ENCODE peak calls at places on chromosomes 5 and 9, in eight cellular contexts. One of them, this sample, is unnamed.
A peak's percentile ranks its signal among the peaks of the same experiment; 100 is the strongest.

GRCh38 chr9:121201045-121201737 is 478 bp downstream of the RAB14 start:
- DNase-seq in left ventricle myocardium inferior: peak; percentile 53
- DNase-seq in AG04449: no peak
- DNase-seq in GM13977: peak; percentile 42
- DNase-seq in esophagus squamous epithelium: no peak
- DNase-seq in astrocyte of the spinal cord: no peak
- DNase-seq in SK-N-SH: no peak
- DNase-seq in lung: peak; percentile 52
- DNase-seq in this sample: no peak

GRCh38 chr5:140785905-140786686 is at the start of gene PCDHA1:
- DNase-seq in esophagus squamous epithelium: no peak
- DNase-seq in left ventricle myocardium inferior: no peak
- DNase-seq in AG04449: no peak
- DNase-seq in GM13977: no peak
- DNase-seq in astrocyte of the spinal cord: no peak
- DNase-seq in SK-N-SH: peak; percentile 36
- DNase-seq in lung: no peak
- DNase-seq in this sample: no peak

GRCh38 chr5:90898330-90899013 is 339.9 kb downstream of the ADGRV1 start:
- DNase-seq in esophagus squamous epithelium: no peak
- DNase-seq in astrocyte of the spinal cord: peak; percentile 14
- DNase-seq in lung: no peak
- DNase-seq in left ventricle myocardium inferior: no peak
- DNase-seq in AG04449: no peak
- DNase-seq in SK-N-SH: no peak
- DNase-seq in GM13977: no peak
- DNase-seq in this sample: no peak

GRCh38 chr9:8224381-8224791 is 424.8 kb upstream of the DMAC1 start:
- DNase-seq in GM13977: no peak
- DNase-seq in left ventricle myocardium inferior: no peak
- DNase-seq in SK-N-SH: no peak
- DNase-seq in esophagus squamous epithelium: no peak
- DNase-seq in lung: no peak
- DNase-seq in astrocyte of the spinal cord: peak; percentile 87
- DNase-seq in AG04449: no peak
- DNase-seq in this sample: peak; percentile 56

GRCh38 chr5:45862763-45863162 is 166.6 kb upstream of the HCN1 start:
- DNase-seq in lung: no peak
- DNase-seq in left ventricle myocardium inferior: no peak
- DNase-seq in AG04449: no peak
- DNase-seq in GM13977: no peak
- DNase-seq in esophagus squamous epithelium: no peak
- DNase-seq in SK-N-SH: no peak
- DNase-seq in astrocyte of the spinal cord: no peak
- DNase-seq in this sample: no peak

GRCh38 chr9:35481347-35481975 is 8.4 kb upstream of the RUSC2 start:
- DNase-seq in lung: peak; percentile 50
- DNase-seq in esophagus squamous epithelium: no peak
- DNase-seq in astrocyte of the spinal cord: peak; percentile 56
- DNase-seq in GM13977: peak; percentile 36
- DNase-seq in AG04449: no peak
- DNase-seq in SK-N-SH: peak; percentile 37
- DNase-seq in left ventricle myocardium inferior: no peak
- DNase-seq in this sample: peak; percentile 51

GRCh38 chr5:97098864-97099454 is 43.5 kb downstream of the LIX1 start:
- DNase-seq in AG04449: no peak
- DNase-seq in GM13977: no peak
- DNase-seq in lung: no peak
- DNase-seq in SK-N-SH: no peak
- DNase-seq in esophagus squamous epithelium: no peak
- DNase-seq in left ventricle myocardium inferior: no peak
- DNase-seq in astrocyte of the spinal cord: no peak
- DNase-seq in this sample: no peak

GRCh38 chr5:113606298-113607134 is 93.0 kb downstream of the YTHDC2 start:
- DNase-seq in AG04449: no peak
- DNase-seq in left ventricle myocardium inferior: no peak
- DNase-seq in lung: peak; percentile 36
- DNase-seq in astrocyte of the spinal cord: peak; percentile 55
- DNase-seq in GM13977: peak; percentile 26
- DNase-seq in esophagus squamous epithelium: no peak
- DNase-seq in SK-N-SH: peak; percentile 66
- DNase-seq in this sample: peak; percentile 38

GRCh38 chr5:67897431-67897830 is 318.1 kb upstream of the PIK3R1 start:
- DNase-seq in SK-N-SH: no peak
- DNase-seq in GM13977: no peak
- DNase-seq in lung: no peak
- DNase-seq in esophagus squamous epithelium: no peak
- DNase-seq in AG04449: no peak
- DNase-seq in astrocyte of the spinal cord: no peak
- DNase-seq in left ventricle myocardium inferior: no peak
- DNase-seq in this sample: no peak

GRCh38 chr9:124297553-124297905 is 39.8 kb downstream of the NEK6 start:
- DNase-seq in SK-N-SH: no peak
- DNase-seq in AG04449: peak; percentile 74
- DNase-seq in left ventricle myocardium inferior: peak; percentile 88
- DNase-seq in lung: peak; percentile 79
- DNase-seq in astrocyte of the spinal cord: peak; percentile 95
- DNase-seq in GM13977: no peak
- DNase-seq in esophagus squamous epithelium: no peak
- DNase-seq in this sample: peak; percentile 65

GRCh38 chr5:73617510-73618279 is 8.3 kb upstream of the ARHGEF28 start:
- DNase-seq in SK-N-SH: no peak
- DNase-seq in left ventricle myocardium inferior: no peak
- DNase-seq in AG04449: no peak
- DNase-seq in astrocyte of the spinal cord: peak; percentile 29
- DNase-seq in GM13977: no peak
- DNase-seq in lung: no peak
- DNase-seq in esophagus squamous epithelium: no peak
- DNase-seq in this sample: no peak

GRCh38 chr5:24735284-24735683 is 90.5 kb upstream of the CDH10 start:
- DNase-seq in AG04449: no peak
- DNase-seq in esophagus squamous epithelium: no peak
- DNase-seq in left ventricle myocardium inferior: no peak
- DNase-seq in SK-N-SH: no peak
- DNase-seq in GM13977: no peak
- DNase-seq in astrocyte of the spinal cord: no peak
- DNase-seq in lung: no peak
- DNase-seq in this sample: no peak

GRCh38 chr5:143600396-143601075 is 197.1 kb upstream of the NR3C1 start:
- DNase-seq in esophagus squamous epithelium: no peak
- DNase-seq in AG04449: no peak
- DNase-seq in SK-N-SH: no peak
- DNase-seq in GM13977: no peak
- DNase-seq in left ventricle myocardium inferior: no peak
- DNase-seq in astrocyte of the spinal cord: peak; percentile 22
- DNase-seq in lung: no peak
- DNase-seq in this sample: no peak

GRCh38 chr9:117523531-117524153 is 108.8 kb upstream of the ASTN2 start:
- DNase-seq in AG04449: no peak
- DNase-seq in left ventricle myocardium inferior: no peak
- DNase-seq in esophagus squamous epithelium: no peak
- DNase-seq in astrocyte of the spinal cord: no peak
- DNase-seq in SK-N-SH: no peak
- DNase-seq in lung: no peak
- DNase-seq in GM13977: no peak
- DNase-seq in this sample: no peak

GRCh38 chr9:89445801-89446228 is 52.1 kb downstream of the SEMA4D start:
- DNase-seq in astrocyte of the spinal cord: no peak
- DNase-seq in AG04449: no peak
- DNase-seq in left ventricle myocardium inferior: peak; percentile 35
- DNase-seq in GM13977: no peak
- DNase-seq in SK-N-SH: no peak
- DNase-seq in lung: no peak
- DNase-seq in esophagus squamous epithelium: no peak
- DNase-seq in this sample: no peak

GRCh38 chr5:17888155-17888554 is 253.9 kb downstream of the TAF11L14 start:
- DNase-seq in esophagus squamous epithelium: no peak
- DNase-seq in GM13977: no peak
- DNase-seq in lung: no peak
- DNase-seq in SK-N-SH: no peak
- DNase-seq in AG04449: no peak
- DNase-seq in left ventricle myocardium inferior: no peak
- DNase-seq in astrocyte of the spinal cord: no peak
- DNase-seq in this sample: no peak

GRCh38 chr5:17896605-17897004 is 262.3 kb downstream of the TAF11L14 start:
- DNase-seq in AG04449: peak; percentile 16
- DNase-seq in esophagus squamous epithelium: no peak
- DNase-seq in SK-N-SH: no peak
- DNase-seq in lung: no peak
- DNase-seq in astrocyte of the spinal cord: no peak
- DNase-seq in left ventricle myocardium inferior: no peak
- DNase-seq in GM13977: no peak
- DNase-seq in this sample: no peak

GRCh38 chr5:17895296-17896058 is 261.2 kb downstream of the TAF11L14 start:
- DNase-seq in astrocyte of the spinal cord: no peak
- DNase-seq in SK-N-SH: no peak
- DNase-seq in GM13977: no peak
- DNase-seq in AG04449: no peak
- DNase-seq in left ventricle myocardium inferior: no peak
- DNase-seq in lung: no peak
- DNase-seq in esophagus squamous epithelium: no peak
- DNase-seq in this sample: no peak

GRCh38 chr5:17890501-17890900 is 256.2 kb downstream of the TAF11L14 start:
- DNase-seq in SK-N-SH: no peak
- DNase-seq in lung: no peak
- DNase-seq in astrocyte of the spinal cord: no peak
- DNase-seq in GM13977: no peak
- DNase-seq in esophagus squamous epithelium: no peak
- DNase-seq in left ventricle myocardium inferior: no peak
- DNase-seq in AG04449: no peak
- DNase-seq in this sample: no peak

GRCh38 chr5:17891881-17892280 is 257.6 kb downstream of the TAF11L14 start:
- DNase-seq in AG04449: no peak
- DNase-seq in SK-N-SH: no peak
- DNase-seq in left ventricle myocardium inferior: no peak
- DNase-seq in lung: no peak
- DNase-seq in astrocyte of the spinal cord: no peak
- DNase-seq in GM13977: no peak
- DNase-seq in esophagus squamous epithelium: no peak
- DNase-seq in this sample: no peak
- TF ChIP-seq CTCF in AG04449: no peak
- TF ChIP-seq CTCF in SK-N-SH: no peak
- TF ChIP-seq CTCF in left ventricle myocardium inferior: no peak
- TF ChIP-seq CTCF in lung: no peak
- TF ChIP-seq CTCF in astrocyte of the spinal cord: no peak
- TF ChIP-seq CTCF in GM13977: no peak
- TF ChIP-seq CTCF in esophagus squamous epithelium: no peak
- TF ChIP-seq CTCF in this sample: no peak

DNA sequence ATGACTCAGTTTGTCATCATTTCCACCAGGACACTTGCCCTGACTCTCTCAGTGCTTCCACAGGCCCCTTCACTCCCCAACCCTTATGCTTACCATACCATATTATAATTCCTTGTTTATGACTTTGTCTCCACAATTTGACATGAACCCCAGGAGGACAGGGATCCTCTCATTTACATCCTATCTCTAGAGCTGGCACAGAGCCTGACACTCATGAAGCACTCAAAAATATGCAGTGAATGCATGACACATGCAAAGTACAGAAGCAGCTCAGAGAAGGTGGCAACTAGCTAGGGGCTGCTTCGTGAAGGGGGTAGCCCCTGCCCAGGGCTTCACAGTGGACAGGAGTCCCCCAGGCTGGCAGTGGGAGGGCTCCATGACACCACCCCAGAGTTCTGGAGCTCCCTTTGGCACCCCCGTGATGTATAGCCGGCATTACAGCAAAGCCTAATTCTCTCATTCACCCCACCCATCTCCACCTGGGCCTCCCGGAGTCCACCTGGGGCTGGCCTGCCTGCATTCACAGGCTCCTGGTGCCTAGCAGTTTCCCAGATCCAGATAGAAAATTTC is 112.0 kb upstream of the SPOCK1 start:
- DNase-seq in SK-N-SH: no peak
- DNase-seq in left ventricle myocardium inferior: no peak
- DNase-seq in GM13977: no peak
- DNase-seq in AG04449: no peak
- DNase-seq in esophagus squamous epithelium: no peak
- DNase-seq in lung: no peak
- DNase-seq in astrocyte of the spinal cord: no peak
- DNase-seq in this sample: no peak
- TF ChIP-seq CTCF in SK-N-SH: no peak
- TF ChIP-seq CTCF in left ventricle myocardium inferior: no peak
- TF ChIP-seq CTCF in GM13977: no peak
- TF ChIP-seq CTCF in AG04449: no peak
- TF ChIP-seq CTCF in esophagus squamous epithelium: no peak
- TF ChIP-seq CTCF in lung: no peak
- TF ChIP-seq CTCF in astrocyte of the spinal cord: no peak
- TF ChIP-seq CTCF in this sample: no peak

GRCh38 chr5:175849153-175849552 is 22.2 kb upstream of the CPLX2 start:
- DNase-seq in AG04449: no peak
- DNase-seq in left ventricle myocardium inferior: no peak
- DNase-seq in esophagus squamous epithelium: no peak
- DNase-seq in astrocyte of the spinal cord: no peak
- DNase-seq in GM13977: no peak
- DNase-seq in SK-N-SH: no peak
- DNase-seq in lung: no peak
- DNase-seq in this sample: no peak

GRCh38 chr5:175847061-175847460 is 24.3 kb upstream of the CPLX2 start:
- DNase-seq in GM13977: no peak
- DNase-seq in lung: no peak
- DNase-seq in esophagus squamous epithelium: no peak
- DNase-seq in AG04449: no peak
- DNase-seq in left ventricle myocardium inferior: no peak
- DNase-seq in SK-N-SH: no peak
- DNase-seq in astrocyte of the spinal cord: no peak
- DNase-seq in this sample: no peak

GRCh38 chr5:175846332-175846731 is 25.0 kb upstream of the CPLX2 start:
- DNase-seq in SK-N-SH: no peak
- DNase-seq in GM13977: no peak
- DNase-seq in AG04449: no peak
- DNase-seq in astrocyte of the spinal cord: no peak
- DNase-seq in left ventricle myocardium inferior: no peak
- DNase-seq in esophagus squamous epithelium: no peak
- DNase-seq in lung: no peak
- DNase-seq in this sample: no peak

GRCh38 chr5:175848676-175849075 is 22.7 kb upstream of the CPLX2 start:
- DNase-seq in AG04449: no peak
- DNase-seq in GM13977: no peak
- DNase-seq in SK-N-SH: no peak
- DNase-seq in astrocyte of the spinal cord: no peak
- DNase-seq in lung: no peak
- DNase-seq in esophagus squamous epithelium: no peak
- DNase-seq in left ventricle myocardium inferior: no peak
- DNase-seq in this sample: no peak

GRCh38 chr5:175847503-175847902 is 23.9 kb upstream of the CPLX2 start:
- DNase-seq in esophagus squamous epithelium: no peak
- DNase-seq in astrocyte of the spinal cord: no peak
- DNase-seq in left ventricle myocardium inferior: no peak
- DNase-seq in SK-N-SH: no peak
- DNase-seq in GM13977: no peak
- DNase-seq in AG04449: no peak
- DNase-seq in lung: no peak
- DNase-seq in this sample: no peak
- TF ChIP-seq CTCF in esophagus squamous epithelium: no peak
- TF ChIP-seq CTCF in astrocyte of the spinal cord: peak; percentile 21
- TF ChIP-seq CTCF in left ventricle myocardium inferior: peak; percentile 13
- TF ChIP-seq CTCF in SK-N-SH: peak; percentile 27
- TF ChIP-seq CTCF in GM13977: no peak
- TF ChIP-seq CTCF in AG04449: peak; percentile 54
- TF ChIP-seq CTCF in lung: no peak
- TF ChIP-seq CTCF in this sample: peak; percentile 46

GRCh38 chr5:144697847-144698262 is 527.2 kb downstream of the KCTD16 start:
- DNase-seq in SK-N-SH: no peak
- DNase-seq in GM13977: no peak
- DNase-seq in AG04449: peak; percentile 93
- DNase-seq in lung: no peak
- DNase-seq in astrocyte of the spinal cord: peak; percentile 98
- DNase-seq in left ventricle myocardium inferior: no peak
- DNase-seq in esophagus squamous epithelium: no peak
- DNase-seq in this sample: no peak
- TF ChIP-seq CTCF in SK-N-SH: no peak
- TF ChIP-seq CTCF in GM13977: no peak
- TF ChIP-seq CTCF in AG04449: peak; percentile 16
- TF ChIP-seq CTCF in lung: no peak
- TF ChIP-seq CTCF in astrocyte of the spinal cord: peak; percentile 33
- TF ChIP-seq CTCF in left ventricle myocardium inferior: no peak
- TF ChIP-seq CTCF in esophagus squamous epithelium: no peak
- TF ChIP-seq CTCF in this sample: no peak